ENCODE peak calls at places on chromosome 20, in four cellular contexts. B is Calu3; A is mucosa of gallbladder; O is CD8-positive, alpha-beta memory T cell. E is an unnamed sample.
A peak's percentile ranks its signal among the peaks of the same experiment; 100 is the strongest.

GRCh38 chr20:62927128-62927705 is 912 bp upstream of the DIDO1 start:
- DNase-seq in B (no peak), A (no peak), O (no peak), E (no peak)

GRCh38 chr20:5484346-5484745 is 167.6 kb upstream of the PROKR2 start:
- DNase-seq in A (no peak), B (no peak), O (no peak), E (no peak)

GRCh38 chr20:37095108-37095608 is 639 bp downstream of the RBL1 start:
- DNase-seq in A (no peak), O (peak; percentile 75), B (peak; percentile 27), E (no peak)

GRCh38 chr20:53828673-53829085 is 235.0 kb upstream of the ZNF217 start:
- DNase-seq in B (peak; percentile 27), A (peak; percentile 29), O (no peak), E (no peak)

GRCh38 chr20:20499469-20499868 is 131.6 kb downstream of the INSM1 start:
- DNase-seq in B (no peak), A (no peak), O (no peak), E (no peak)

GRCh38 chr20:57738484-57738883 is 28.7 kb upstream of the PMEPA1 start:
- DNase-seq in A (no peak), O (no peak), B (no peak), E (no peak)

GRCh38 chr20:62666736-62667529 is 24.6 kb downstream of the SLCO4A1 start:
- DNase-seq in A (peak; percentile 84), B (peak; percentile 95), O (no peak), E (no peak)

GRCh38 chr20:59723607-59724456 is 119.5 kb downstream of the PHACTR3 start:
- DNase-seq in A (no peak), B (no peak), O (no peak), E (no peak)

GRCh38 chr20:10568032-10568431 is 105.8 kb downstream of the JAG1 start:
- DNase-seq in B (no peak), A (no peak), O (no peak), E (no peak)

GRCh38 chr20:34037121-34037520 is 43.4 kb downstream of the RALY start:
- DNase-seq in B (no peak), A (no peak), O (peak; percentile 60), E (no peak)

GRCh38 chr20:13200767-13201500 is 20.1 kb upstream of the ISM1 start:
- DNase-seq in O (no peak), A (no peak), B (no peak), E (no peak)

GRCh38 chr20:20439602-20440001 is 71.7 kb downstream of the INSM1 start:
- DNase-seq in A (no peak), B (no peak), O (no peak), E (no peak)

E was measured in esophagus muscularis mucosa.